ENCODE peak calls at places on chromosomes 2 and 18, in four cellular contexts. O, A, Q and G are unnamed samples.

GRCh38 chr2:203535784-203536590 is 886 bp upstream of the RAPH1 start:
- DNase-seq in O (no peak), A (no peak), Q (no peak), G (no peak)

GRCh38 chr2:118806797-118807667 is 40.4 kb downstream of the EN1 start:
- DNase-seq in O (no peak), A (no peak), Q (no peak), G (no peak)

GRCh38 chr2:62309465-62310091 is 113.7 kb downstream of the B3GNT2 start:
- DNase-seq in O (no peak), A (no peak), Q (no peak), G (no peak)

GRCh38 chr2:43133708-43134570 is 92.5 kb downstream of the ZFP36L2 start:
- DNase-seq in O (no peak), A (no peak), Q (no peak), G (no peak)

GRCh38 chr18:49819768-49820662 is 6.7 kb upstream of the ACAA2 start:
- DNase-seq in O (no peak), A (peak; percentile 3), Q (no peak), G (no peak)

GRCh38 chr18:35104391-35105051 is 63.3 kb downstream of the MAPRE2 start:
- DNase-seq in O (no peak), A (no peak), Q (no peak), G (no peak)

GRCh38 chr2:126950499-126950898 is 51.8 kb downstream of the TEX51 start:
- DNase-seq in O (no peak), A (no peak), Q (no peak), G (no peak)

GRCh38 chr2:231017250-231017636 is 20.1 kb upstream of the C2orf72 start:
- DNase-seq in O (peak; percentile 7), A (no peak), Q (no peak), G (no peak)

GRCh38 chr18:50401888-50402287 is 27.0 kb downstream of the SKA1 start:
- DNase-seq in O (peak; percentile 78), A (peak; percentile 50), Q (no peak), G (no peak)

GRCh38 chr18:37565138-37565984 is at the start of gene CELF4:
- DNase-seq in O (peak; percentile 90), A (peak; percentile 15), Q (no peak), G (no peak)

GRCh38 chr2:218438601-218439000 is 19.7 kb downstream of the VIL1 start:
- DNase-seq in O (no peak), A (no peak), Q (no peak), G (no peak)

GRCh38 chr2:191854385-191855372 is 7.8 kb upstream of the CAVIN2 start:
- DNase-seq in O (no peak), A (no peak), Q (no peak), G (no peak)

GRCh38 chr2:70868970-70869369 is 33.4 kb upstream of the CD207 start:
- DNase-seq in O (no peak), A (no peak), Q (no peak), G (no peak)

GRCh38 chr2:113981404-113982134 is 91.7 kb downstream of the ACTR3 start:
- DNase-seq in O (no peak), A (no peak), Q (no peak), G (no peak)

GRCh38 chr2:189933911-189934399 is 128.6 kb downstream of the MSTN start:
- DNase-seq in O (no peak), A (peak; percentile 42), Q (peak; percentile 54), G (peak; percentile 36)

GRCh38 chr2:122627388-122627787 is 871.9 kb downstream of the TSN start:
- DNase-seq in O (no peak), A (peak; percentile 35), Q (no peak), G (no peak)

GRCh38 chr2:218476676-218477075 is 57.8 kb downstream of the VIL1 start:
- DNase-seq in O (no peak), A (no peak), Q (peak; percentile 30), G (peak; percentile 3)

GRCh38 chr2:47293967-47294366 is 109.0 kb upstream of the MSH2 start:
- DNase-seq in O (no peak), A (no peak), Q (no peak), G (no peak)

GRCh38 chr2:213476641-213477040 is 192.4 kb downstream of the SPAG16 start:
- DNase-seq in O (no peak), A (peak; percentile 36), Q (peak; percentile 14), G (no peak)

GRCh38 chr2:43314299-43314927 is 88.0 kb upstream of the ZFP36L2 start:
- DNase-seq in O (no peak), A (no peak), Q (no peak), G (no peak)

GRCh38 chr18:10705786-10706185 is 180.0 kb downstream of the NAPG start:
- DNase-seq in O (no peak), A (no peak), Q (no peak), G (no peak)

GRCh38 chr2:146228659-146229058 is 1616.2 kb upstream of the ACVR2A start:
- DNase-seq in O (no peak), A (no peak), Q (no peak), G (no peak)

GRCh38 chr2:229243880-229244560 is 27.1 kb downstream of the PID1 start:
- DNase-seq in O (no peak), A (no peak), Q (no peak), G (no peak)

GRCh38 chr2:45675130-45675812 is 23.8 kb downstream of the PRKCE start:
- DNase-seq in O (peak; percentile 9), A (peak; percentile 84), Q (no peak), G (no peak)

GRCh38 chr2:40218679-40219078 is 233.2 kb downstream of the SLC8A1 start:
- DNase-seq in O (peak; percentile 64), A (peak; percentile 42), Q (no peak), G (no peak)

GRCh38 chr18:58609536-58609993 is 19.3 kb downstream of the ALPK2 start:
- DNase-seq in O (no peak), A (no peak), Q (no peak), G (no peak)

GRCh38 chr2:196316050-196316430 is 144.7 kb upstream of the STK17B start:
- DNase-seq in O (no peak), A (no peak), Q (no peak), G (no peak)

GRCh38 chr2:64930159-64930558 is 59.0 kb upstream of the SLC1A4 start:
- DNase-seq in O (no peak), A (no peak), Q (no peak), G (no peak)

GRCh38 chr18:58454406-58455061 is 174.4 kb downstream of the ALPK2 start:
- DNase-seq in O (no peak), A (peak; percentile 40), Q (no peak), G (no peak)

GRCh38 chr18:24170389-24170788 is 31.5 kb downstream of the CABYR start:
- DNase-seq in O (no peak), A (no peak), Q (no peak), G (no peak)

GRCh38 chr2:190942697-190943096 is 62.1 kb downstream of the GLS start:
- DNase-seq in O (no peak), A (no peak), Q (no peak), G (no peak)

GRCh38 chr2:237603718-237604362 is 13.3 kb upstream of the RAB17 start:
- DNase-seq in O (no peak), A (no peak), Q (no peak), G (no peak)

GRCh38 chr2:188217266-188217665 is 74.4 kb upstream of the GULP1 start:
- DNase-seq in O (no peak), A (no peak), Q (no peak), G (no peak)

GRCh38 chr2:152782171-152782570 is 63.8 kb downstream of the ARL6IP6 start:
- DNase-seq in O (no peak), A (peak; percentile 55), Q (no peak), G (no peak)

GRCh38 chr2:181008418-181008817 is 28.0 kb downstream of the UBE2E3 start:
- DNase-seq in O (no peak), A (no peak), Q (no peak), G (no peak)

GRCh38 chr2:203802277-203803045 is 65.1 kb upstream of the CTLA4 start:
- DNase-seq in O (no peak), A (peak; percentile 34), Q (peak; percentile 85), G (no peak)

GRCh38 chr2:11071207-11071606 is 84.1 kb upstream of the SLC66A3 start:
- DNase-seq in O (no peak), A (no peak), Q (no peak), G (no peak)

GRCh38 chr2:218387369-218388194 is 5.5 kb downstream of the SLC11A1 start:
- DNase-seq in O (peak; percentile 75), A (no peak), Q (no peak), G (peak; percentile 61)